ENCODE peak calls at places on chromosome X, in seven cellular contexts. One of them, this sample, is unnamed.

GRCh38 chrX:103170216-103170615 is 44.7 kb upstream of the BEX4 start:
- DNase-seq in stimulated activated CD4-positive, alpha-beta T cell treated with anti-CD3 and anti-CD28 coated beads, Interleukin-4, amount 100 ng/mL, for 4 hours: no peak
- DNase-seq in stromal cell of bone marrow: no peak
- DNase-seq in substantia nigra: no peak
- DNase-seq in aorta: no peak
- DNase-seq in T-helper 22 cell: no peak
- DNase-seq in HCEC 1CT: peak; percentile 57
- DNase-seq in this sample: no peak

GRCh38 chrX:134880866-134881265 is 109.9 kb upstream of the SMIM10 start:
- DNase-seq in HCEC 1CT: no peak
- DNase-seq in T-helper 22 cell: no peak
- DNase-seq in aorta: no peak
- DNase-seq in substantia nigra: no peak
- DNase-seq in stimulated activated CD4-positive, alpha-beta T cell treated with anti-CD3 and anti-CD28 coated beads, Interleukin-4, amount 100 ng/mL, for 4 hours: no peak
- DNase-seq in stromal cell of bone marrow: peak; percentile 6
- DNase-seq in this sample: no peak

GRCh38 chrX:148938348-148938747 is 437.9 kb downstream of the AFF2 start:
- DNase-seq in stromal cell of bone marrow: no peak
- DNase-seq in HCEC 1CT: no peak
- DNase-seq in stimulated activated CD4-positive, alpha-beta T cell treated with anti-CD3 and anti-CD28 coated beads, Interleukin-4, amount 100 ng/mL, for 4 hours: no peak
- DNase-seq in aorta: no peak
- DNase-seq in T-helper 22 cell: no peak
- DNase-seq in substantia nigra: no peak
- DNase-seq in this sample: no peak

GRCh38 chrX:16103625-16104024 is 19.7 kb upstream of the GRPR start:
- DNase-seq in stromal cell of bone marrow: no peak
- DNase-seq in substantia nigra: no peak
- DNase-seq in T-helper 22 cell: no peak
- DNase-seq in aorta: no peak
- DNase-seq in stimulated activated CD4-positive, alpha-beta T cell treated with anti-CD3 and anti-CD28 coated beads, Interleukin-4, amount 100 ng/mL, for 4 hours: no peak
- DNase-seq in HCEC 1CT: no peak
- DNase-seq in this sample: no peak

GRCh38 chrX:39705299-39705698 is 392.5 kb downstream of the BCOR start:
- DNase-seq in substantia nigra: no peak
- DNase-seq in stimulated activated CD4-positive, alpha-beta T cell treated with anti-CD3 and anti-CD28 coated beads, Interleukin-4, amount 100 ng/mL, for 4 hours: no peak
- DNase-seq in HCEC 1CT: peak; percentile 75
- DNase-seq in T-helper 22 cell: no peak
- DNase-seq in stromal cell of bone marrow: peak; percentile 78
- DNase-seq in aorta: peak; percentile 90
- DNase-seq in this sample: no peak

GRCh38 chrX:129641941-129642340 is 12.8 kb downstream of the APLN start:
- DNase-seq in stimulated activated CD4-positive, alpha-beta T cell treated with anti-CD3 and anti-CD28 coated beads, Interleukin-4, amount 100 ng/mL, for 4 hours: no peak
- DNase-seq in aorta: peak; percentile 76
- DNase-seq in HCEC 1CT: peak; percentile 25
- DNase-seq in stromal cell of bone marrow: no peak
- DNase-seq in substantia nigra: no peak
- DNase-seq in T-helper 22 cell: no peak
- DNase-seq in this sample: no peak

GRCh38 chrX:107775734-107776511 is at the start of gene TSC22D3:
- DNase-seq in stimulated activated CD4-positive, alpha-beta T cell treated with anti-CD3 and anti-CD28 coated beads, Interleukin-4, amount 100 ng/mL, for 4 hours: peak; percentile 38
- DNase-seq in HCEC 1CT: peak; percentile 75
- DNase-seq in aorta: peak; percentile 90
- DNase-seq in stromal cell of bone marrow: no peak
- DNase-seq in T-helper 22 cell: peak; percentile 46
- DNase-seq in substantia nigra: peak; percentile 23
- DNase-seq in this sample: peak; percentile 49

GRCh38 chrX:109660756-109661155 is 35.8 kb upstream of the KCNE5 start:
- DNase-seq in stromal cell of bone marrow: peak; percentile 11
- DNase-seq in HCEC 1CT: no peak
- DNase-seq in stimulated activated CD4-positive, alpha-beta T cell treated with anti-CD3 and anti-CD28 coated beads, Interleukin-4, amount 100 ng/mL, for 4 hours: no peak
- DNase-seq in T-helper 22 cell: no peak
- DNase-seq in substantia nigra: no peak
- DNase-seq in aorta: no peak
- DNase-seq in this sample: no peak

GRCh38 chrX:42536286-42536685 is 241.7 kb downstream of the PPP1R2C start:
- DNase-seq in substantia nigra: no peak
- DNase-seq in stromal cell of bone marrow: no peak
- DNase-seq in T-helper 22 cell: no peak
- DNase-seq in stimulated activated CD4-positive, alpha-beta T cell treated with anti-CD3 and anti-CD28 coated beads, Interleukin-4, amount 100 ng/mL, for 4 hours: no peak
- DNase-seq in aorta: no peak
- DNase-seq in HCEC 1CT: no peak
- DNase-seq in this sample: no peak

GRCh38 chrX:40552768-40553167 is 28.0 kb upstream of the ATP6AP2 start:
- DNase-seq in stimulated activated CD4-positive, alpha-beta T cell treated with anti-CD3 and anti-CD28 coated beads, Interleukin-4, amount 100 ng/mL, for 4 hours: no peak
- DNase-seq in stromal cell of bone marrow: no peak
- DNase-seq in substantia nigra: no peak
- DNase-seq in aorta: no peak
- DNase-seq in HCEC 1CT: peak; percentile 20
- DNase-seq in T-helper 22 cell: no peak
- DNase-seq in this sample: no peak

GRCh38 chrX:119488749-119489148 is 20.5 kb downstream of the SLC25A5 start:
- DNase-seq in T-helper 22 cell: no peak
- DNase-seq in aorta: peak; percentile 76
- DNase-seq in stimulated activated CD4-positive, alpha-beta T cell treated with anti-CD3 and anti-CD28 coated beads, Interleukin-4, amount 100 ng/mL, for 4 hours: no peak
- DNase-seq in substantia nigra: no peak
- DNase-seq in stromal cell of bone marrow: peak; percentile 30
- DNase-seq in HCEC 1CT: peak; percentile 47
- DNase-seq in this sample: peak; percentile 30

GRCh38 chrX:103640401-103641155 is 11.8 kb downstream of the TCEAL1 start:
- DNase-seq in substantia nigra: no peak
- DNase-seq in T-helper 22 cell: no peak
- DNase-seq in stimulated activated CD4-positive, alpha-beta T cell treated with anti-CD3 and anti-CD28 coated beads, Interleukin-4, amount 100 ng/mL, for 4 hours: no peak
- DNase-seq in HCEC 1CT: peak; percentile 30
- DNase-seq in stromal cell of bone marrow: no peak
- DNase-seq in aorta: no peak
- DNase-seq in this sample: no peak

GRCh38 chrX:11770320-11770719 is 12.3 kb downstream of the MSL3 start:
- DNase-seq in T-helper 22 cell: peak; percentile 32
- DNase-seq in stimulated activated CD4-positive, alpha-beta T cell treated with anti-CD3 and anti-CD28 coated beads, Interleukin-4, amount 100 ng/mL, for 4 hours: no peak
- DNase-seq in aorta: no peak
- DNase-seq in substantia nigra: no peak
- DNase-seq in stromal cell of bone marrow: no peak
- DNase-seq in HCEC 1CT: peak; percentile 46
- DNase-seq in this sample: peak; percentile 5

GRCh38 chrX:79623098-79623762 is 256.1 kb upstream of the ITM2A start:
- DNase-seq in aorta: no peak
- DNase-seq in HCEC 1CT: no peak
- DNase-seq in stimulated activated CD4-positive, alpha-beta T cell treated with anti-CD3 and anti-CD28 coated beads, Interleukin-4, amount 100 ng/mL, for 4 hours: no peak
- DNase-seq in substantia nigra: no peak
- DNase-seq in stromal cell of bone marrow: no peak
- DNase-seq in T-helper 22 cell: no peak
- DNase-seq in this sample: no peak

GRCh38 chrX:113551919-113552318 is 711.3 kb upstream of the AMOT start:
- DNase-seq in stimulated activated CD4-positive, alpha-beta T cell treated with anti-CD3 and anti-CD28 coated beads, Interleukin-4, amount 100 ng/mL, for 4 hours: no peak
- DNase-seq in substantia nigra: no peak
- DNase-seq in T-helper 22 cell: no peak
- DNase-seq in stromal cell of bone marrow: no peak
- DNase-seq in aorta: no peak
- DNase-seq in HCEC 1CT: no peak
- DNase-seq in this sample: no peak

GRCh38 chrX:130916636-130917422 is 13.8 kb upstream of the ENOX2 start:
- DNase-seq in substantia nigra: no peak
- DNase-seq in stimulated activated CD4-positive, alpha-beta T cell treated with anti-CD3 and anti-CD28 coated beads, Interleukin-4, amount 100 ng/mL, for 4 hours: peak; percentile 2
- DNase-seq in HCEC 1CT: peak; percentile 23
- DNase-seq in T-helper 22 cell: no peak
- DNase-seq in stromal cell of bone marrow: peak; percentile 15
- DNase-seq in aorta: no peak
- DNase-seq in this sample: peak; percentile 24

GRCh38 chrX:8730812-8731578 is 942 bp downstream of the ANOS1 start:
- DNase-seq in stromal cell of bone marrow: no peak
- DNase-seq in T-helper 22 cell: no peak
- DNase-seq in aorta: peak; percentile 73
- DNase-seq in substantia nigra: no peak
- DNase-seq in HCEC 1CT: no peak
- DNase-seq in stimulated activated CD4-positive, alpha-beta T cell treated with anti-CD3 and anti-CD28 coated beads, Interleukin-4, amount 100 ng/mL, for 4 hours: no peak
- DNase-seq in this sample: no peak

GRCh38 chrX:40107291-40108083 is 9.7 kb upstream of the BCOR start:
- DNase-seq in aorta: peak; percentile 90
- DNase-seq in HCEC 1CT: peak; percentile 47
- DNase-seq in stromal cell of bone marrow: no peak
- DNase-seq in substantia nigra: peak; percentile 31
- DNase-seq in stimulated activated CD4-positive, alpha-beta T cell treated with anti-CD3 and anti-CD28 coated beads, Interleukin-4, amount 100 ng/mL, for 4 hours: no peak
- DNase-seq in T-helper 22 cell: no peak
- DNase-seq in this sample: no peak

GRCh38 chrX:149161438-149162088 is 343.5 kb downstream of the IDS start:
- DNase-seq in aorta: no peak
- DNase-seq in stimulated activated CD4-positive, alpha-beta T cell treated with anti-CD3 and anti-CD28 coated beads, Interleukin-4, amount 100 ng/mL, for 4 hours: no peak
- DNase-seq in stromal cell of bone marrow: no peak
- DNase-seq in substantia nigra: no peak
- DNase-seq in T-helper 22 cell: no peak
- DNase-seq in HCEC 1CT: no peak
- DNase-seq in this sample: no peak

GRCh38 chrX:153416781-153417180 is 5.5 kb downstream of the ZFP92 start:
- DNase-seq in T-helper 22 cell: no peak
- DNase-seq in substantia nigra: no peak
- DNase-seq in aorta: peak; percentile 16
- DNase-seq in stromal cell of bone marrow: no peak
- DNase-seq in stimulated activated CD4-positive, alpha-beta T cell treated with anti-CD3 and anti-CD28 coated beads, Interleukin-4, amount 100 ng/mL, for 4 hours: no peak
- DNase-seq in HCEC 1CT: no peak
- DNase-seq in this sample: no peak

GRCh38 chrX:97310373-97310772 is 426.7 kb downstream of the RPA4 start:
- DNase-seq in T-helper 22 cell: no peak
- DNase-seq in aorta: no peak
- DNase-seq in stimulated activated CD4-positive, alpha-beta T cell treated with anti-CD3 and anti-CD28 coated beads, Interleukin-4, amount 100 ng/mL, for 4 hours: no peak
- DNase-seq in HCEC 1CT: no peak
- DNase-seq in stromal cell of bone marrow: no peak
- DNase-seq in substantia nigra: no peak
- DNase-seq in this sample: no peak

GRCh38 chrX:96004386-96004785 is 680.3 kb upstream of the DIAPH2 start:
- DNase-seq in substantia nigra: no peak
- DNase-seq in stromal cell of bone marrow: peak; percentile 39
- DNase-seq in aorta: no peak
- DNase-seq in T-helper 22 cell: no peak
- DNase-seq in stimulated activated CD4-positive, alpha-beta T cell treated with anti-CD3 and anti-CD28 coated beads, Interleukin-4, amount 100 ng/mL, for 4 hours: no peak
- DNase-seq in HCEC 1CT: no peak
- DNase-seq in this sample: no peak

GRCh38 chrX:22392176-22392814 is 119.6 kb downstream of the CBLL2 start:
- DNase-seq in T-helper 22 cell: no peak
- DNase-seq in HCEC 1CT: no peak
- DNase-seq in aorta: no peak
- DNase-seq in stimulated activated CD4-positive, alpha-beta T cell treated with anti-CD3 and anti-CD28 coated beads, Interleukin-4, amount 100 ng/mL, for 4 hours: no peak
- DNase-seq in substantia nigra: no peak
- DNase-seq in stromal cell of bone marrow: peak; percentile 12
- DNase-seq in this sample: no peak

GRCh38 chrX:153401133-153401764 is at the start of gene PNMA6E:
- DNase-seq in stimulated activated CD4-positive, alpha-beta T cell treated with anti-CD3 and anti-CD28 coated beads, Interleukin-4, amount 100 ng/mL, for 4 hours: no peak
- DNase-seq in substantia nigra: no peak
- DNase-seq in aorta: peak; percentile 45
- DNase-seq in HCEC 1CT: no peak
- DNase-seq in stromal cell of bone marrow: no peak
- DNase-seq in T-helper 22 cell: no peak
- DNase-seq in this sample: no peak

GRCh38 chrX:155028749-155029360 is 2.2 kb downstream of the FUNDC2 start:
- DNase-seq in T-helper 22 cell: no peak
- DNase-seq in substantia nigra: no peak
- DNase-seq in aorta: no peak
- DNase-seq in stimulated activated CD4-positive, alpha-beta T cell treated with anti-CD3 and anti-CD28 coated beads, Interleukin-4, amount 100 ng/mL, for 4 hours: no peak
- DNase-seq in stromal cell of bone marrow: peak; percentile 22
- DNase-seq in HCEC 1CT: peak; percentile 51
- DNase-seq in this sample: no peak

GRCh38 chrX:110684653-110685052 is 111.0 kb downstream of the CHRDL1 start:
- DNase-seq in HCEC 1CT: peak; percentile 8
- DNase-seq in stromal cell of bone marrow: no peak
- DNase-seq in substantia nigra: no peak
- DNase-seq in aorta: no peak
- DNase-seq in T-helper 22 cell: no peak
- DNase-seq in stimulated activated CD4-positive, alpha-beta T cell treated with anti-CD3 and anti-CD28 coated beads, Interleukin-4, amount 100 ng/mL, for 4 hours: no peak
- DNase-seq in this sample: no peak

GRCh38 chrX:18871970-18872369 is 111.9 kb downstream of the PHKA2 start:
- DNase-seq in stimulated activated CD4-positive, alpha-beta T cell treated with anti-CD3 and anti-CD28 coated beads, Interleukin-4, amount 100 ng/mL, for 4 hours: no peak
- DNase-seq in T-helper 22 cell: no peak
- DNase-seq in stromal cell of bone marrow: no peak
- DNase-seq in HCEC 1CT: no peak
- DNase-seq in substantia nigra: no peak
- DNase-seq in aorta: no peak
- DNase-seq in this sample: no peak

GRCh38 chrX:130523460-130524394 is 121.9 kb downstream of the RBMX2 start:
- DNase-seq in stromal cell of bone marrow: no peak
- DNase-seq in aorta: peak; percentile 85
- DNase-seq in stimulated activated CD4-positive, alpha-beta T cell treated with anti-CD3 and anti-CD28 coated beads, Interleukin-4, amount 100 ng/mL, for 4 hours: no peak
- DNase-seq in substantia nigra: peak; percentile 5
- DNase-seq in T-helper 22 cell: no peak
- DNase-seq in HCEC 1CT: no peak
- DNase-seq in this sample: no peak

GRCh38 chrX:136754641-136755040 is 26.1 kb downstream of the ARHGEF6 start:
- DNase-seq in substantia nigra: no peak
- DNase-seq in stromal cell of bone marrow: peak; percentile 30
- DNase-seq in stimulated activated CD4-positive, alpha-beta T cell treated with anti-CD3 and anti-CD28 coated beads, Interleukin-4, amount 100 ng/mL, for 4 hours: no peak
- DNase-seq in T-helper 22 cell: no peak
- DNase-seq in aorta: no peak
- DNase-seq in HCEC 1CT: no peak
- DNase-seq in this sample: no peak

GRCh38 chrX:1679238-1679637 is 64.4 kb downstream of the ASMT start:
- DNase-seq in stromal cell of bone marrow: peak; percentile 22
- DNase-seq in HCEC 1CT: no peak
- DNase-seq in substantia nigra: no peak
- DNase-seq in T-helper 22 cell: no peak
- DNase-seq in stimulated activated CD4-positive, alpha-beta T cell treated with anti-CD3 and anti-CD28 coated beads, Interleukin-4, amount 100 ng/mL, for 4 hours: no peak
- DNase-seq in aorta: no peak
- DNase-seq in this sample: no peak

GRCh38 chrX:13719192-13719856 is 15.1 kb downstream of the TRAPPC2 start:
- DNase-seq in substantia nigra: no peak
- DNase-seq in T-helper 22 cell: no peak
- DNase-seq in aorta: no peak
- DNase-seq in stromal cell of bone marrow: no peak
- DNase-seq in stimulated activated CD4-positive, alpha-beta T cell treated with anti-CD3 and anti-CD28 coated beads, Interleukin-4, amount 100 ng/mL, for 4 hours: no peak
- DNase-seq in HCEC 1CT: no peak
- DNase-seq in this sample: no peak

GRCh38 chrX:71282514-71283408 is 674 bp upstream of the NONO start:
- DNase-seq in substantia nigra: no peak
- DNase-seq in stromal cell of bone marrow: no peak
- DNase-seq in stimulated activated CD4-positive, alpha-beta T cell treated with anti-CD3 and anti-CD28 coated beads, Interleukin-4, amount 100 ng/mL, for 4 hours: peak; percentile 23
- DNase-seq in T-helper 22 cell: peak; percentile 48
- DNase-seq in HCEC 1CT: no peak
- DNase-seq in aorta: no peak
- DNase-seq in this sample: peak; percentile 22

GRCh38 chrX:47936224-47936939 is 67.4 kb downstream of the ZNF182 start:
- DNase-seq in stromal cell of bone marrow: no peak
- DNase-seq in T-helper 22 cell: no peak
- DNase-seq in HCEC 1CT: no peak
- DNase-seq in stimulated activated CD4-positive, alpha-beta T cell treated with anti-CD3 and anti-CD28 coated beads, Interleukin-4, amount 100 ng/mL, for 4 hours: peak; percentile 3
- DNase-seq in aorta: no peak
- DNase-seq in substantia nigra: no peak
- DNase-seq in this sample: no peak

GRCh38 chrX:112820364-112821308 is 20.0 kb downstream of the AMOT start:
- DNase-seq in substantia nigra: no peak
- DNase-seq in stromal cell of bone marrow: no peak
- DNase-seq in stimulated activated CD4-positive, alpha-beta T cell treated with anti-CD3 and anti-CD28 coated beads, Interleukin-4, amount 100 ng/mL, for 4 hours: no peak
- DNase-seq in HCEC 1CT: no peak
- DNase-seq in T-helper 22 cell: no peak
- DNase-seq in aorta: no peak
- DNase-seq in this sample: no peak

GRCh38 chrX:98405376-98405775 is 1521.7 kb downstream of the RPA4 start:
- DNase-seq in substantia nigra: no peak
- DNase-seq in stromal cell of bone marrow: no peak
- DNase-seq in aorta: no peak
- DNase-seq in HCEC 1CT: no peak
- DNase-seq in T-helper 22 cell: no peak
- DNase-seq in stimulated activated CD4-positive, alpha-beta T cell treated with anti-CD3 and anti-CD28 coated beads, Interleukin-4, amount 100 ng/mL, for 4 hours: no peak
- DNase-seq in this sample: no peak

GRCh38 chrX:9866633-9867032 is 80.4 kb downstream of the SHROOM2 start:
- DNase-seq in aorta: no peak
- DNase-seq in stimulated activated CD4-positive, alpha-beta T cell treated with anti-CD3 and anti-CD28 coated beads, Interleukin-4, amount 100 ng/mL, for 4 hours: no peak
- DNase-seq in substantia nigra: no peak
- DNase-seq in HCEC 1CT: no peak
- DNase-seq in stromal cell of bone marrow: no peak
- DNase-seq in T-helper 22 cell: no peak
- DNase-seq in this sample: no peak

GRCh38 chrX:46648660-46649059 is 75.1 kb downstream of the CHST7 start:
- DNase-seq in substantia nigra: no peak
- DNase-seq in aorta: no peak
- DNase-seq in HCEC 1CT: no peak
- DNase-seq in stromal cell of bone marrow: no peak
- DNase-seq in stimulated activated CD4-positive, alpha-beta T cell treated with anti-CD3 and anti-CD28 coated beads, Interleukin-4, amount 100 ng/mL, for 4 hours: no peak
- DNase-seq in T-helper 22 cell: no peak
- DNase-seq in this sample: no peak

GRCh38 chrX:129600981-129601424 is 53.8 kb downstream of the APLN start:
- DNase-seq in HCEC 1CT: peak; percentile 17
- DNase-seq in aorta: no peak
- DNase-seq in T-helper 22 cell: no peak
- DNase-seq in stromal cell of bone marrow: no peak
- DNase-seq in substantia nigra: peak; percentile 42
- DNase-seq in stimulated activated CD4-positive, alpha-beta T cell treated with anti-CD3 and anti-CD28 coated beads, Interleukin-4, amount 100 ng/mL, for 4 hours: no peak
- DNase-seq in this sample: no peak

This sample was measured in effector memory CD4-positive, alpha-beta T cell.